ENCODE peak calls at places on chromosomes 16 and 17, in six cellular contexts. Z is activated CD8-positive, alpha-beta T cell treated with anti-CD3 and anti-CD28 coated beads for 36 hours; B is psoas muscle; O is mesothelial cell of epicardium; Q is left ventricle myocardium inferior; I is choroid plexus epithelial cell. G is an unnamed sample.

GRCh38 chr16:31325171-31325570 is 29.8 kb upstream of the ITGAX start:
- DNase-seq in O (no peak), Q (no peak), Z (no peak), I (no peak), B (no peak), G (no peak)

GRCh38 chr16:7615565-7615964 is 282.9 kb downstream of the RBFOX1 start:
- DNase-seq in B (no peak), Q (no peak), O (no peak), I (no peak), Z (no peak), G (no peak)

GRCh38 chr17:41026668-41027471 is at the start of gene KRTAP1-5:
- DNase-seq in I (peak; percentile 79), O (no peak), Z (no peak), Q (no peak), B (no peak), G (no peak)

GRCh38 chr17:45147102-45147580 is 1.1 kb upstream of the HEXIM1 start:
- DNase-seq in B (no peak), Q (no peak), O (no peak), I (no peak), Z (no peak), G (no peak)

GRCh38 chr17:81083125-81083765 is 48.3 kb downstream of the BAIAP2 start:
- DNase-seq in I (no peak), B (no peak), Z (no peak), O (no peak), Q (no peak), G (no peak)

GRCh38 chr16:73965591-73965990 is 331.0 kb upstream of the PSMD7 start:
- DNase-seq in O (no peak), Q (no peak), Z (no peak), I (no peak), B (no peak), G (no peak)

GRCh38 chr17:32100971-32101631 is 41.2 kb upstream of the RHOT1 start:
- DNase-seq in Q (no peak), Z (no peak), O (no peak), I (no peak), B (no peak), G (no peak)

GRCh38 chr16:75264531-75264998 is 13.1 kb upstream of the BCAR1 start:
- DNase-seq in I (peak; percentile 60), O (no peak), B (no peak), Q (no peak), Z (no peak), G (no peak)

GRCh38 chr17:21686165-21687015 is 5.9 kb upstream of the KCNJ18 start:
- DNase-seq in Q (no peak), B (no peak), Z (no peak), I (no peak), O (no peak), G (no peak)

GRCh38 chr17:55778389-55779118 is 27.7 kb downstream of the PCTP start:
- DNase-seq in B (no peak), Q (no peak), O (no peak), Z (no peak), I (no peak), G (no peak)

GRCh38 chr16:85563515-85564276 is 49.4 kb upstream of the GSE1 start:
- DNase-seq in Q (peak; percentile 73), B (peak; percentile 84), Z (no peak), I (peak; percentile 62), O (no peak), G (no peak)

GRCh38 chr17:82022310-82022980 is at the start of gene CENPX:
- DNase-seq in B (no peak), Z (no peak), O (no peak), I (no peak), Q (no peak), G (no peak)

GRCh38 chr16:29674188-29674587 is 4.8 kb upstream of the QPRT start:
- DNase-seq in Z (no peak), Q (peak; percentile 39), O (no peak), I (no peak), B (peak; percentile 71), G (no peak)

GRCh38 chr16:50323335-50324011 is 45.3 kb downstream of the BRD7 start:
- DNase-seq in Q (no peak), Z (no peak), I (peak; percentile 73), B (no peak), O (no peak), G (no peak)
- TF ChIP-seq CTCF in Q (no peak), Z (peak; percentile 20), I (peak; percentile 48), B (no peak), O (no peak), G (peak; percentile 17)

DNA sequence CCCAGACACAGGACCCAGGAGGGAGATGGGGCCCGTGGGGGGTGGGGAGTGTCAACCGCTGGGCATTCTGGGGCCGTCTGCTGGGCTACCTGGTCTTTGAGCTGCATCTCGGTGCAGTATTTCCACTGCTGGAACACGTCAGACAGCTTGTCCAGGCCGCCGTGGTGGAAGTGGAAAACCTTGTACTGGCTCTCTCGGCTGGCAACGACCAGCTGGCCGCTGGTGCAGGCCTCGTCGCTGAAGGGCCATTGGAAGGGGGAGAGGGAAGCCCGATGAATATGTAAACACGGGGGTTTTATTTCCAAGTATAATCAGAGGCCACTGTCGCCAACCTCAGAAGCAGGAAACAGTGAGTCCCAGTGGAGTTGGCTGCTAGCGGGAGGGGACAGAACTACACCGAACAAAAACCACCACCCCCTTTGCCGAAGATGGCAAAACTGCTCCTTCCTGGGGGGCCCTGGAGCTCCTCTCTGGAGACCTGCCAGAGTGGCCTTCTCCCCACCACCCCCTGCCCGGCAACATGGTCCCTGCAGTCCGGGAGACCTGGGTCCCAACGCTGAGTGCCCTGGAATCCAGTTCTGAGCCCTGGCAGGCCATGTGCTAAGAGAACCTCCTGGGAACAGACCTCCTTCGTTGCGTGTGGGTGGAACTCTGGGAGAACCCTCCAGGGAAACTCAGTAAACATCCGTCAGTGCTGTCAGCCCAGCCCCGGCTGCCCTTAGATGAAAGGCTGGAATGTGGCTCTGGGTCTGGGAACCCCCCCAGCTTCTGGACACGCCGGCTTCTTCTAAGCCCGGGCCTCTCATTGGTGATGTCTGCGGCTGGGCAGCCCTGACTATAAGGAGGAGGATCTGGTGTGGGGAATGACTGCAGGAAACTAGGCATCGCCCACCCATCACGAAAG is 84.1 kb downstream of the TBC1D16 start:
- DNase-seq in Z (no peak), B (peak; percentile 63), Q (peak; percentile 42), O (peak; percentile 48), I (peak; percentile 95), G (no peak)
- TF ChIP-seq CTCF in Z (no peak), B (no peak), Q (peak; percentile 18), O (no peak), I (no peak), G (no peak)

DNA sequence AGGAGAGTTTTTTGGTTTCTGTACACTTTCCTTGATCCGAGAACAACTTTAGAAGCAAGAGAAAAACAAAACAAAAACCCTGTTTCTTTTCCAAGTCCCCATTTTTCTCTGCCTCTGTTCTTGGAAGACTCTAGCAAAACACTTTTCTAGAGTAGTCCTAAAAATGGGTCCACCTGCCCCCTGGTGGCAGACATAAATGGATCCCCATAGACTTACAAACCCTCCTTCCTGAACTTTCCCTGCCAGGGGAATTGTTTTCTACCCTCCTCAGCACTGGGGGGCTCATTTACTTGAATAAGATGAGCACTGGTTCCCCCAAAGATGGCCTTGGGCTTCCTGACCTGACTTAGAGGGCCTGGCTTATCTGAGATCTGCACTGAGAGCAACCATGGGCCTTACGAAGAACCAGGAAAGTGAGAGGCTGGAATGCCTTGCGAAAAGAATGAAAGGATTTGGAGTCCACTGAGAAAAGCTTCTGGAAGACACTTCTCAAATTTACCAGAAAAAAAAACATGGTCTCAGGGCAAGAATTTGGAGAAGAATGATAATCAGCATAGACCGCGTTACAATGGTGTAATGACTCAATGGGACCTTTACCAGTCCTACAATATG is 48.0 kb upstream of the CDYL2 start:
- DNase-seq in Z (peak; percentile 41), Q (no peak), O (no peak), B (no peak), I (peak; percentile 72), G (no peak)
- TF ChIP-seq CTCF in Z (peak; percentile 41), Q (peak; percentile 31), O (peak; percentile 62), B (no peak), I (peak; percentile 73), G (no peak)

DNA sequence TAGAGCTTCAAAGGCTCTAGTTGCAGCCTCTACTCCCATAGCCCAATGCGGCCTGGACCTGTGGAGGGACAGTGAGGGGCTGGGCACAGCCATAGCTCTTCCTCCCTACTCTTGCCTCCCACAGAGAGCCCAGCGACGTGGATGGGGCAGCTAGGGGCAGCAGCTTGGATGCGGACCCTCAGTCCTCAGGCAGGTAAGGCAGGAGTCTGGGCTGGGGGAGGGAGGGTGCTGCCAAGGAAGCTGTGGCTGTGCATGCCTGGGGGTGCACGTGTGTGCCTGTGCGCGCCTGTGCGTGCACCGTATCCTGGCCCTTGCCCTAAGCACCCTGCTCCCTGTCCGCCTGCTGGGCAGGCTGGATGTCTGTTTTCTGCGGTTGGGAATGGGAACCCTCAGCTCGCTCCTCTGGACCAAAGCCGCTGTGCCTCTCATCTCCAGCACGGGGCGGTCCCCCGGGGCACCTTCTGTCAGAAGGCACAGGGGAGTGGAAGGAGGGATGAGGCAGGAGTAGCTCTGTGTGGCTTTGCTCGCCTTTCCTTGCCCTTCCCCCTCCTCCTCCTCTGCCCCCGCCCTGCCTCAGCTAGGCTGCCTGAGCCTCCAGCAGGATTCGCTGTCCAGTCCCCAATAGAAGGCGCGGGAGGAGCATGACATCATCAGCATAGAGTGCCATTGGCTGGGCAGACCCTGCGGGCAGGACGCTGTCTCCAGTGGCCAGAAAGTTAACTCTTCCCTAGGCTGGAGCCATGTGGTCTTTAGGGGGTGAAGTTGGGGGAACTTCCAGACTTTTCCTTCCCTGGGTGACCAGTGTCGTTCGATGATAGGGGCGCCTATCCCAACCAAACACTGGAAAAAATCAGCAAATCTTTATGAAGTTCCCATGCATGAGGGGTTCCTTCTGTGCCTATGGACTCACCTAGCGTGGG is 797 bp downstream of the PRCD start:
- DNase-seq in I (peak; percentile 97), Z (peak; percentile 50), B (peak; percentile 96), O (peak; percentile 84), Q (peak; percentile 93), G (no peak)
- TF ChIP-seq CTCF in I (peak; percentile 22), Z (no peak), B (peak; percentile 14), O (no peak), Q (peak; percentile 49), G (no peak)

DNA sequence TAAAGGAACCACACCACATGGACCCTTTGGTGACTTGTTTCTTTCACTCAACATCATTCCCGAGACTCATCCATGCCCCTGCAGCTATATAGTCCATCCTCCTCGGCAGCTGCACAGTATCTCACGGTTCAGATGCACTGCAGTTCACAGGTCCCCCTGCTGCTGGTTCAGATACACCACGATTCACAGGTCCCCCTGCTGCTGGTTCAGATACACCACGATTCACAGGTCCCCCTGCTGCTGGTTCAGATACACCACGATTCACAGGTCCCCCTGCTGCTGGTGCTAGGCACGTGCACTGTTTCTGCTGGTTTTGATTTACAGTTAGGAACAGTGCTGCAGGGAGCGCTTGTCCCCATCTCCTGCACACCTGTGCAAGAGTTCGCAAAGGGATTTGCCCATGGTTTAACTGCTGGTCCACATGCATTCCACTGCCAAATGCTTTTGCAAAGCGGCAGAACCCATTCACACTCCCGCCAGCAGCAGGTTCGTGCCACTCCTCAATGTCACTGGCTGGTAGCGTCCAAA is 3.8 kb downstream of the HSDL1 start:
- DNase-seq in Z (peak; percentile 48), Q (no peak), O (no peak), B (no peak), I (no peak), G (no peak)
- TF ChIP-seq CTCF in Z (no peak), Q (peak; percentile 15), O (no peak), B (no peak), I (peak; percentile 26), G (no peak)

DNA sequence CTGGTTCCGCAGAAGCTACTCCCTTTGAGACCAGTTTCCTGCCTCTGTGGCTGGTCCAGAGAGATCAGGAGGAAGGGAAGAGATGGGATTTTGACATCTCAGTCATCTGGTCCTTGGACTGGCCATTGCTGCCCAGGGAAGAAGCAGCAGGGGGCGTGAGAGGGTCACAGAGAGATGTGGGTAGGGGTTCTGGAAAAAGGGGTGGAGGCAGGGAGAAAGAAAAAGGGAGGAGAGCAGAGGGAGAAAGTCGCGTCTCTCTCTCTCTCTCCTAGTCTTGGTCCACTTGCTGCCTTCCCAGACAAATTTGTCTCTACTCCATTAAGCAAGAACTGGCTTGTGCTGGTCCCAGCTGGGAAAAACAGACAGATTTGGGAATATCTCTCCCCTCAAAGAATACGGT is 4.4 kb downstream of the SHBG start:
- DNase-seq in O (no peak), B (no peak), Q (peak; percentile 46), I (peak; percentile 61), Z (peak; percentile 49), G (no peak)
- TF ChIP-seq CTCF in O (no peak), B (peak; percentile 20), Q (peak; percentile 58), I (peak; percentile 71), Z (peak; percentile 42), G (no peak)

G was measured in natural killer cell.